ENCODE peak calls at places on chromosomes 16 and 17, in four cellular contexts. I is H1, U is K562, V is HepG2. Q is an unnamed sample.
A peak's percentile ranks its signal among the peaks of the same experiment; 100 is the strongest.

GRCh38 chr17:41905172-41905571 is 13.6 kb downstream of the ACLY start:
- DNase-seq in I (no peak), U (no peak), V (no peak), Q (no peak)

GRCh38 chr17:47204722-47205418 is 4.3 kb upstream of the MYL4 start:
- DNase-seq in I (no peak), U (peak; percentile 61), V (no peak), Q (no peak)

GRCh38 chr17:76981545-76982295 is 113.5 kb downstream of the MGAT5B start:
- DNase-seq in I (no peak), U (no peak), V (no peak), Q (no peak)

GRCh38 chr17:81395600-81396277 is 482 bp downstream of the BAHCC1 start:
- DNase-seq in I (no peak), U (no peak), V (no peak), Q (no peak)

GRCh38 chr17:44304651-44305050 is 3.8 kb upstream of the RUNDC3A start:
- DNase-seq in I (no peak), U (no peak), V (no peak), Q (no peak)

GRCh38 chr16:19804538-19805323 is 79.9 kb downstream of the GPRC5B start:
- DNase-seq in I (peak; percentile 55), U (peak; percentile 9), V (no peak), Q (no peak)

GRCh38 chr17:45702666-45703266 is 81.4 kb upstream of the CRHR1 start:
- DNase-seq in I (no peak), U (no peak), V (no peak), Q (peak; percentile 37)

GRCh38 chr17:81429353-81429774 is 34.1 kb downstream of the BAHCC1 start:
- DNase-seq in I (no peak), U (no peak), V (no peak), Q (peak; percentile 80)

GRCh38 chr16:12646490-12647274 is 157.0 kb downstream of the CPPED1 start:
- DNase-seq in I (no peak), U (peak; percentile 34), V (peak; percentile 47), Q (no peak)

GRCh38 chr17:9383828-9384227 is 191.8 kb downstream of the STX8 start:
- DNase-seq in I (no peak), U (no peak), V (no peak), Q (no peak)

GRCh38 chr16:57866529-57866918 is 64.2 kb upstream of the KIFC3 start:
- DNase-seq in I (no peak), U (no peak), V (no peak), Q (no peak)

GRCh38 chr17:47816111-47816735 is 5.4 kb downstream of the OSBPL7 start:
- DNase-seq in I (no peak), U (no peak), V (no peak), Q (no peak)

GRCh38 chr17:21089145-21089544 is 37.6 kb upstream of the DHRS7B start:
- DNase-seq in I (no peak), U (no peak), V (no peak), Q (no peak)

GRCh38 chr17:49315974-49316570 is 46.0 kb downstream of the ZNF652 start:
- DNase-seq in I (no peak), U (no peak), V (no peak), Q (no peak)

GRCh38 chr17:1709403-1709891 is 730 bp downstream of the TLCD2 start:
- DNase-seq in I (no peak), U (no peak), V (no peak), Q (no peak)

GRCh38 chr17:14776791-14777190 is 475.9 kb downstream of the HS3ST3B1 start:
- DNase-seq in I (no peak), U (no peak), V (no peak), Q (no peak)

GRCh38 chr16:75494696-75495601 is at the start of gene CHST6:
- DNase-seq in I (peak; percentile 91), U (peak; percentile 43), V (peak; percentile 52), Q (no peak)

GRCh38 chr16:69885722-69886121 is 65.4 kb upstream of the CLEC18A start:
- DNase-seq in I (no peak), U (no peak), V (no peak), Q (no peak)

GRCh38 chr16:69881141-69881540 is 70.0 kb upstream of the CLEC18A start:
- DNase-seq in I (no peak), U (no peak), V (no peak), Q (no peak)

GRCh38 chr16:69883744-69884143 is 67.4 kb upstream of the CLEC18A start:
- DNase-seq in I (no peak), U (no peak), V (no peak), Q (no peak)

GRCh38 chr16:69880640-69881133 is 70.4 kb upstream of the CLEC18A start:
- DNase-seq in I (no peak), U (no peak), V (no peak), Q (no peak)
- TF ChIP-seq RNF2 in I (no peak), U (no peak), V (no peak), Q (no peak)

DNA sequence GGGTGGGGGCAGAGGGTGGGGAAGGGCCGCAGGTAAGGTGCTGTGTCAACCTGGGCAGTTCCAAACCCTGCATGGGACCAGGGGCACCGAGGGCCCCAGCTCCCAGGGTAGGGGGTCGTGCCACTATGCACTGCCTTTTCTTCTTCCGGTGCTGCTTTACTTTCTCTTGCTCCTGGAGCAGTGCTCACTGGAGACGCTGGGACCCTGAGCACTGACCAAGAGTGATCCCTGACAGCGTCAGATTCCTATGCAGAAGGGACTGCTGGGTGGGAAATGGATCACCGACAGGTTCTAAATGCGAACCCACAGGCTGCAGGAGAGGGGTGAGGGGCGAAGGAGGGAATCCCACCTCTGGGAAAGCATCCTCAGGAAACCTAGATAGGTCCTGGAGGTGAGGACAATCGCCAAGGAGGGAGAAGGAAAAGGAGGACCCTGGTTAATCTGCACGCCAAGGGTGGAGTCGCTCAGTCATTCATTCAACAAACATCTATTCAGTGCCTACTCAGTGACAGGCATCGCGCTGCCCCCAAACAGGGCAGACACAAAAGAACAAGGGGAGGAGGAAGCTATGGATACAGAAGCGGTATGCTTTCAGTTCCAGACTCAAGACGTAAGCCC is 470.2 kb downstream of the SOX9 start:
- DNase-seq in I (no peak), U (no peak), V (no peak), Q (peak; percentile 49)
- TF ChIP-seq USF2 in I (no peak), U (no peak), V (no peak), Q (no peak)

GRCh38 chr16:82152192-82152591 is 17.8 kb downstream of the MPHOSPH6 start:
- DNase-seq in I (no peak), U (no peak), V (no peak), Q (no peak)
- TF ChIP-seq RNF2 in I (no peak), U (no peak), V (no peak), Q (no peak)

GRCh38 chr17:58488428-58488890 is 251 bp upstream of the HSF5 start:
- DNase-seq in I (peak; percentile 47), U (no peak), V (no peak), Q (no peak)

GRCh38 chr17:58492238-58493121 is 4.3 kb upstream of the HSF5 start:
- DNase-seq in I (peak; percentile 6), U (peak; percentile 93), V (no peak), Q (no peak)

GRCh38 chr17:58484600-58484999 is 3.6 kb downstream of the HSF5 start:
- DNase-seq in I (no peak), U (no peak), V (peak; percentile 50), Q (no peak)

GRCh38 chr17:58491510-58492045 is 3.4 kb upstream of the HSF5 start:
- DNase-seq in I (peak; percentile 11), U (no peak), V (no peak), Q (no peak)

GRCh38 chr17:58487589-58488427 is at the start of gene HSF5:
- DNase-seq in I (peak; percentile 66), U (no peak), V (no peak), Q (no peak)
- TF ChIP-seq USF2 in I (no peak), U (no peak), V (no peak), Q (no peak)